ENCODE peak calls at places on chromosomes 16 and 17, in six cellular contexts. M is left ventricle myocardium superior; V is Peyer's patch; L is activated CD8-positive, alpha-beta memory T cell treated with anti-CD3 and anti-CD28 coated beads, Interleukin-2, amount 50 U/mL, for 48 hours; G is HuH-7; J is thoracic aorta. U is an unnamed sample.

GRCh38 chr16:56833243-56833970 is 31.6 kb upstream of the SLC12A3 start:
- DNase-seq in M (no peak), V (no peak), L (no peak), G (no peak), J (no peak), U (no peak)

GRCh38 chr16:29701214-29701555 is 22.2 kb downstream of the QPRT start:
- DNase-seq in M (no peak), V (no peak), L (no peak), G (no peak), J (no peak), U (no peak)

GRCh38 chr16:21980032-21980431 is 20.9 kb downstream of the PDZD9 start:
- DNase-seq in M (no peak), V (no peak), L (no peak), G (no peak), J (no peak), U (no peak)

GRCh38 chr16:19810817-19811731 is 73.6 kb downstream of the GPRC5B start:
- DNase-seq in M (no peak), V (no peak), L (no peak), G (no peak), J (no peak), U (no peak)

GRCh38 chr16:67149276-67150057 is 1.3 kb downstream of the B3GNT9 start:
- DNase-seq in M (no peak), V (no peak), L (no peak), G (no peak), J (no peak), U (no peak)

GRCh38 chr16:12143776-12144175 is 167.2 kb downstream of the SNX29 start:
- DNase-seq in M (no peak), V (no peak), L (no peak), G (no peak), J (no peak), U (no peak)

GRCh38 chr16:53632526-53632925 is 71.1 kb downstream of the RPGRIP1L start:
- DNase-seq in M (no peak), V (no peak), L (no peak), G (no peak), J (no peak), U (no peak)

GRCh38 chr17:51904379-51904778 is 254.1 kb downstream of the CA10 start:
- DNase-seq in M (no peak), V (no peak), L (no peak), G (no peak), J (no peak), U (no peak)

GRCh38 chr17:17516315-17516930 is 20.2 kb upstream of the RASD1 start:
- DNase-seq in M (no peak), V (no peak), L (no peak), G (no peak), J (no peak), U (no peak)

GRCh38 chr17:30377574-30377973 is 1.2 kb upstream of the CPD start:
- DNase-seq in M (no peak), V (no peak), L (no peak), G (no peak), J (no peak), U (no peak)

GRCh38 chr16:2853531-2854073 is 4.4 kb downstream of the PRSS22 start:
- DNase-seq in M (no peak), V (no peak), L (peak; percentile 48), G (no peak), J (no peak), U (no peak)

GRCh38 chr16:16797239-16797638 is 418.3 kb downstream of the NPIPA7 start:
- DNase-seq in M (no peak), V (no peak), L (no peak), G (no peak), J (no peak), U (peak; percentile 63)

GRCh38 chr17:74042744-74043486 is 160.6 kb upstream of the RPL38 start:
- DNase-seq in M (no peak), V (no peak), L (peak; percentile 65), G (no peak), J (peak; percentile 52), U (peak; percentile 82)

GRCh38 chr16:1082266-1082951 is 9.9 kb downstream of the SSTR5 start:
- DNase-seq in M (no peak), V (no peak), L (no peak), G (no peak), J (no peak), U (no peak)